ENCODE peak calls at places on chromosomes 2 and 18, in four cellular contexts. I is mesendoderm, R is IMR-90, E is H9. V is an unnamed sample.

GRCh38 chr2:174218773-174219172 is 29.6 kb downstream of the OLA1 start:
- DNase-seq in I (no peak), R (no peak), E (no peak), V (no peak)

GRCh38 chr2:178871536-178871935 is 64.3 kb upstream of the TTN start:
- DNase-seq in I (no peak), R (no peak), E (no peak), V (no peak)

GRCh38 chr2:18588049-18588448 is 1.3 kb downstream of the NT5C1B start:
- DNase-seq in I (no peak), R (peak; percentile 21), E (no peak), V (no peak)

GRCh38 chr2:131105950-131106801 is 1.0 kb downstream of the PLEKHB2 start:
- DNase-seq in I (peak; percentile 67), R (peak; percentile 53), E (no peak), V (no peak)

GRCh38 chr2:44785433-44785832 is 156.1 kb upstream of the SIX3 start:
- DNase-seq in I (no peak), R (no peak), E (no peak), V (no peak)

GRCh38 chr2:188326669-188327301 is 35.1 kb downstream of the GULP1 start:
- DNase-seq in I (no peak), R (peak; percentile 70), E (no peak), V (no peak)

GRCh38 chr2:154740360-154740759 is 41.9 kb downstream of the KCNJ3 start:
- DNase-seq in I (no peak), R (no peak), E (no peak), V (no peak)

GRCh38 chr2:196502413-196502812 is 137.1 kb upstream of the CCDC150 start:
- DNase-seq in I (no peak), R (no peak), E (no peak), V (no peak)

GRCh38 chr2:229695971-229696370 is 18.4 kb downstream of the DNER start:
- DNase-seq in I (no peak), R (no peak), E (no peak), V (no peak)

GRCh38 chr2:36740031-36740430 is 43.5 kb downstream of the VIT start:
- DNase-seq in I (no peak), R (no peak), E (no peak), V (no peak)

GRCh38 chr2:200081221-200081620 is 125.8 kb downstream of the MAIP1 start:
- DNase-seq in I (peak; percentile 64), R (no peak), E (no peak), V (no peak)

GRCh38 chr2:105118960-105119359 is 81.1 kb downstream of the MRPS9 start:
- DNase-seq in I (peak; percentile 63), R (no peak), E (peak; percentile 76), V (no peak)

GRCh38 chr18:56593906-56594305 is 44.5 kb downstream of the TXNL1 start:
- DNase-seq in I (no peak), R (peak; percentile 42), E (no peak), V (no peak)

GRCh38 chr18:62616331-62616805 is 93.5 kb downstream of the ZCCHC2 start:
- DNase-seq in I (no peak), R (no peak), E (no peak), V (no peak)

GRCh38 chr2:160490760-160491367 is 2.7 kb downstream of the RBMS1 start:
- DNase-seq in I (no peak), R (no peak), E (no peak), V (no peak)
- H3K27ac ChIP-seq in I (no peak overlapping the region), R (peak overlapping the region; percentile 1), E (no peak overlapping the region), V (no peak overlapping the region)

DNA sequence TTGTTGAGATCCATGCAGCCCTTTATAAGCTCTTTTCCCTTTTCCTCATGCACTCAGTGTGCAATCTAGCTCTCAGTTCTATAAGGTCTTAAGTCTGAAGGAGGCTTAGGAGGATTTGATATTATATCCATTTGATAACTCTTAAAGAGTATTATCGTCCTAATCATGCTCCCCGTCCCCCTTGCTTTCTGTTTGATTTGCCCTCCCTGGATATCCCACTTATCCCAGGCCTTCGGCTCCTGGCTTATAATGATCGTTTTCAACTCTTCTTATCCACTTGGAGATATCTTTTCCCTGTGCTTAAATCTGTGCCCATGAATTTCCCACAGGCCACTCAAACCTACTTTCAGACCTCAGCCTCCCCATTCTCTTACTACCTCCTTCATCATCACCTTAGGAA is 1917.6 kb upstream of the PIK3C3 start:
- DNase-seq in I (no peak), R (no peak), E (no peak), V (no peak)
- H4K5ac ChIP-seq in I (no peak overlapping the region), R (no peak overlapping the region), E (no peak overlapping the region), V (no peak overlapping the region)

DNA sequence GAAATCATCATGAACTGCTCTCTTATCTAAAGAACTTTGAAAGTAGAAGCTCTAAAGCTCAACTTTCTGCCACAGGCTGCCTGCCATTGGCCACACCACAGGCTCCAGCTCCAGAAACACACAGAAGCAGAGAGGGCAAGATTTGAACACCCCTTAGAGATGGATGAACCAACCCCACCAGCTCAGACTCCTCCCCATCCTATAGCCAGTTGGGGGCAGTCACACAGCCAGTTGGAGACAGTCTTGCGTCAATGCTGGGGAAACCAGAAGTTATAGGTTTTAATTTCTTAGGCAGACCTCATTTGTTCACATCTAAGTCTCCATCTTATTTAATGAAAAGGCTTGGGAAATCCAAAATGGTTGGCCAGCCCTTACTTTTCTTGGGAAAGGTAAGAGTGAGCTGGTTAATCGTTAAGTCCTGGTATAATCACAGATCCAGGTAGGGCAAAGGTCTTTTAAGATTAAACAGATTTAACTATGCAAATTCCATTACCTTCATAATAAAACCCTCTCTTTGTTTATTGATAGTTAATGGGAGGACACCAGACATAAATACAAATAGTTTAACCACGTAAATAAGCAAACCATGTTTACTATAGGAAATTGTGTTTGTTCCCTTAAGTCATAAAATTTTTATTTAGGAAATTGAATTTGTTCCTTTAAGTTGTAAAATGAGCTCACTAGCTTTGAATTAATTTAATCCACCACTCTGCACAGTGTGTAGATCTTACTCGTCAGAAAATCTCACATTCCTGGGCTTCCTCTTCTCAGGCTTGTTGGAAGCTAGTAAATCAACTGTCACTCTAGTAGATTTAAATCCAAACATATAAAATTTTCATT is 28.0 kb downstream of the MRO start:
- DNase-seq in I (no peak), R (no peak), E (no peak), V (no peak)
- H3K27ac ChIP-seq in I (no peak overlapping the region), R (no peak overlapping the region), E (no peak overlapping the region), V (no peak overlapping the region)

GRCh38 chr2:138020432-138020831 is 56.2 kb downstream of the HNMT start:
- DNase-seq in I (peak; percentile 11), R (no peak), E (no peak), V (no peak)

GRCh38 chr2:138019289-138019688 is 55.0 kb downstream of the HNMT start:
- DNase-seq in I (no peak), R (no peak), E (no peak), V (no peak)

GRCh38 chr2:138023298-138023697 is 59.0 kb downstream of the HNMT start:
- DNase-seq in I (no peak), R (no peak), E (no peak), V (no peak)

GRCh38 chr2:138023976-138024375 is 59.7 kb downstream of the HNMT start:
- DNase-seq in I (no peak), R (no peak), E (no peak), V (no peak)

DNA sequence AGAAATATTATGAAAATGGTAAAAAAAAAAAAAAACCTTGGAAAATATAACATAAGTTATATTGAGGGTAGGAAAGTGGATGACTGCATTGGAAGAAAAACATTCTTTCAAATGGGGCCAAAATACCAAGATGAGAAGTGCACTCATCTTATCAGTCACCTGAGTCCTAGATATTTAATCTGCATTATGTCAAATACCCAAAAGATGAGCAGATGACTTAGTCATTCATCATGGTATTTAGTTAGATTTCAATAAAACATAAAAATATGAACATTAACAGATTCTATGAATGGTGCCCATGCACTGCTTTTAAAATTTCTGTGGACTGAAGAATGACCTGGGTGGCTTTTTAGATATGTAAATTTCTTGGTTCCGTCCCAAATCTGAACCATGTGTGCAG is 56.9 kb downstream of the HNMT start:
- DNase-seq in I (no peak), R (no peak), E (no peak), V (no peak)
- H4K5ac ChIP-seq in I (no peak overlapping the region), R (no peak overlapping the region), E (no peak overlapping the region), V (no peak overlapping the region)